ENCODE peak calls at places on chromosomes 5 and 9, in seven cellular contexts. M is suprapubic skin, T is A549, D is stomach, K is endothelial cell of umbilical vein, J is body of pancreas, I is transverse colon. Q is an unnamed sample.

GRCh38 chr5:38515648-38516047 is 40.8 kb downstream of the LIFR start:
- DNase-seq in M (no peak), I (no peak), T (no peak), K (peak; percentile 20), J (no peak), D (no peak), Q (peak; percentile 67)

GRCh38 chr5:137071941-137072340 is 427.2 kb downstream of the SPOCK1 start:
- DNase-seq in K (peak; percentile 72), D (no peak), J (peak; percentile 45), T (no peak), I (no peak), M (no peak), Q (no peak)

GRCh38 chr9:36031774-36032565 is 4.7 kb upstream of the RECK start:
- DNase-seq in D (no peak), J (no peak), K (no peak), M (no peak), T (no peak), I (no peak), Q (no peak)

GRCh38 chr5:168422431-168422830 is 63.8 kb upstream of the RARS1 start:
- DNase-seq in T (no peak), K (no peak), M (no peak), J (no peak), D (no peak), I (no peak), Q (no peak)

GRCh38 chr5:82901281-82901888 is 175.8 kb downstream of the TMEM167A start:
- DNase-seq in I (no peak), D (no peak), J (no peak), K (no peak), T (no peak), M (no peak), Q (no peak)

GRCh38 chr9:86859056-86859455 is 88.2 kb downstream of the GAS1 start:
- DNase-seq in D (no peak), K (no peak), I (no peak), M (no peak), T (no peak), J (no peak), Q (no peak)

GRCh38 chr5:59724482-59725392 is 168.8 kb downstream of the PDE4D start:
- DNase-seq in K (peak; percentile 39), J (peak; percentile 36), I (peak; percentile 26), M (no peak), T (peak; percentile 53), D (no peak), Q (peak; percentile 17)

GRCh38 chr9:108565651-108566378 is 290.0 kb downstream of the ACTL7B start:
- DNase-seq in T (peak; percentile 83), I (peak; percentile 59), D (peak; percentile 60), J (peak; percentile 71), M (no peak), K (peak; percentile 75), Q (peak; percentile 69)

GRCh38 chr5:151285683-151286082 is 17.9 kb downstream of the SLC36A3 start:
- DNase-seq in J (no peak), D (no peak), I (no peak), K (no peak), T (no peak), M (no peak), Q (no peak)

GRCh38 chr5:132293066-132293991 is 865 bp upstream of the SLC22A4 start:
- DNase-seq in D (peak; percentile 73), I (peak; percentile 86), K (peak; percentile 89), J (peak; percentile 80), T (peak; percentile 91), M (peak; percentile 90), Q (peak; percentile 93)

GRCh38 chr5:6302099-6302498 is 76.2 kb downstream of the MED10 start:
- DNase-seq in D (no peak), I (no peak), T (no peak), M (no peak), K (no peak), J (no peak), Q (no peak)

GRCh38 chr5:151094054-151094858 is 13.4 kb upstream of the TNIP1 start:
- DNase-seq in M (no peak), I (peak; percentile 73), T (peak; percentile 43), J (peak; percentile 37), D (peak; percentile 48), K (no peak), Q (no peak)

GRCh38 chr9:130936285-130937117 is 2.5 kb downstream of the FIBCD1 start:
- DNase-seq in K (peak; percentile 15), M (no peak), T (peak; percentile 58), D (no peak), I (peak; percentile 18), J (no peak), Q (peak; percentile 93)

GRCh38 chr9:89994988-89995613 is 390.3 kb downstream of the GADD45G start:
- DNase-seq in I (no peak), M (no peak), J (no peak), T (no peak), D (no peak), K (no peak), Q (peak; percentile 77)

DNA sequence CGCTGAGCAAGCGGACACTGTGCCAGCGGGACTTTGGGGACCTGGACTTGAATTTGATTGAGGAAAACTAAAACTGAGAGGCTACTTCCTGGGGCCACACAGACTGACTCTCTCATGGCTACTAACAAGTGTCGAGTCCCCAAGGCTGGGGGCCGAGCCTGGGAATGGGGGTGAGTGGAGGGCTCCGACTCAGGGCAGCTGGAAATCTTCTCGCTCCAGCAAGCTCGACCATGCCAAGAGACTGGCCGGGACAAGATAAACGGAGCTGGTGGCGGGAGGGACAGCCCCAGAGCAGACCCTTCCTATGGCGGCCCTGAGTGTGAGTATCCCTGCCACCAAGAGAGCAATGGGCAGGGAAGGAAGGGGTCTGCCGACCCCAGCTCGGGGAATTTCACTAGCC is 5.6 kb upstream of the KDM3B start:
- DNase-seq in I (no peak), M (no peak), K (no peak), D (no peak), J (no peak), T (no peak), Q (no peak)
- TF ChIP-seq POLR2A in I (no peak), M (no peak), K (no peak), D (no peak), J (no peak), T (no peak), Q (no peak)

GRCh38 chr9:93509084-93509483 is 55.7 kb upstream of the FAM120AOS start:
- DNase-seq in M (no peak), I (no peak), J (no peak), K (no peak), D (no peak), T (no peak), Q (no peak)

GRCh38 chr9:93507780-93508179 is 54.4 kb upstream of the FAM120AOS start:
- DNase-seq in K (no peak), D (no peak), I (no peak), T (no peak), J (no peak), M (no peak), Q (no peak)

GRCh38 chr9:93508207-93508606 is 54.8 kb upstream of the FAM120AOS start:
- DNase-seq in K (no peak), D (no peak), M (no peak), T (no peak), J (no peak), I (no peak), Q (no peak)

GRCh38 chr9:93503381-93503780 is 50.0 kb upstream of the FAM120AOS start:
- DNase-seq in T (no peak), M (no peak), I (no peak), D (no peak), K (no peak), J (no peak), Q (no peak)

DNA sequence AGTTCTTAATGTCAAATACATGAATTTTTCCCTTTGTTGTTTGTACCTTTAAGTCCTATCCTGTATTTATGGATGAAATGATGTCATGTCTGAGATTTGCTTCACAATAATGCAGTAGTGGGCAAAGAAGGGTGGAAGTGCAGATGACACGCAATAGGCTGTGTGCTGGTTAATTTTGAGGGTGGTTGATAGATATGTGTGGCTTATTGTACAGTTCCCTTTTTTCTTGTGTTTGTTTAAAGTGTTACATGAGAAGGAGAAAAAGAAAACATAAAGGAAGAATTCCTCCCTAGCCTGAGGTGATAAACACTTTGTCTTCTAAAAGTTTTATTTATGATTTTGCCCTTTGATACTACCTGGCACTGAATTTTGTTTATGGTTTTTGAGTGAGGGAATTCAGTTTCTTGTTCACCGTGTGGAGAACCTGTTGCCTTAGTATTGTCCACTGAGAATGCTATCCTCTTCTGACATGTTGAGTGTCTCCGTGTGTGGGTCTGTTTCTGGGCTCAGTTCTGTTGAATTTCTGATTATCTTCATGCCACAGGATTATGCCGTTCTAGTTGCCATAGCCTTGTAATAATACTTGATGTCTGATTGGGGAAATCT is 52.2 kb upstream of the FAM120AOS start:
- DNase-seq in K (no peak), M (no peak), J (no peak), I (no peak), T (no peak), D (no peak), Q (no peak)
- H3K4me1 ChIP-seq in K (peaks cover 8% of the 10 kb centered on the region), M (no peaks in the 10 kb centered on the region), J (peaks cover 4% of the 10 kb centered on the region), I (peaks cover 39% of the 10 kb centered on the region), T (peaks cover 10% of the 10 kb centered on the region), D (peaks cover 38% of the 10 kb centered on the region), Q (no peaks in the 10 kb centered on the region)

GRCh38 chr9:120368799-120369198 is 211.2 kb downstream of the CDK5RAP2 start:
- DNase-seq in I (no peak), J (no peak), K (no peak), M (no peak), D (no peak), T (no peak), Q (no peak)

GRCh38 chr9:120369608-120370220 is 210.3 kb downstream of the CDK5RAP2 start:
- DNase-seq in T (no peak), I (no peak), K (no peak), J (no peak), D (no peak), M (no peak), Q (no peak)

GRCh38 chr9:120365386-120365785 is 214.6 kb downstream of the CDK5RAP2 start:
- DNase-seq in T (no peak), D (no peak), M (no peak), I (no peak), K (no peak), J (no peak), Q (no peak)

GRCh38 chr9:120363697-120364096 is 216.3 kb downstream of the CDK5RAP2 start:
- DNase-seq in K (no peak), T (no peak), J (no peak), D (no peak), M (no peak), I (no peak), Q (no peak)

DNA sequence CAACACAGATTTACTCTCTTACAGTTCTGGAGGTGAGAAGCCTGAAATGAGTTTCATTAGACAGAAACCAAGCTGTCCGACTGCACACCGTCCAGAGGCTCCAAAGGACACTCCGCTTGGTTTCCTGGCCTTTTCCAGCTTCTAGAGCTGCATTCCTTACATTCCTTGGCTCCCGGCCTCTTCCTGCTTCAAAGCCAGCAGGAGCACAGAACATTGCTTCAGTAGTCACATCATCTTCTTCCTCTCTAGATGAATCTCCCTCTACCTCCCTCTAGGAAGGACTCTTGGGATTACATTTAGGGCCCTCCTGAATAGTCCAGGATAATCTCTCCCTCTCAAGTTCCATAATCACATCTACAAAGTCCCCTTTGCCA is 213.3 kb downstream of the CDK5RAP2 start:
- DNase-seq in I (no peak), D (no peak), M (no peak), K (peak; percentile 83), J (peak; percentile 51), T (peak; percentile 89), Q (peak; percentile 41)
- TF ChIP-seq CTCF in I (no peak), D (no peak), M (no peak), K (peak; percentile 46), J (no peak), T (peak; percentile 24), Q (no peak)

DNA sequence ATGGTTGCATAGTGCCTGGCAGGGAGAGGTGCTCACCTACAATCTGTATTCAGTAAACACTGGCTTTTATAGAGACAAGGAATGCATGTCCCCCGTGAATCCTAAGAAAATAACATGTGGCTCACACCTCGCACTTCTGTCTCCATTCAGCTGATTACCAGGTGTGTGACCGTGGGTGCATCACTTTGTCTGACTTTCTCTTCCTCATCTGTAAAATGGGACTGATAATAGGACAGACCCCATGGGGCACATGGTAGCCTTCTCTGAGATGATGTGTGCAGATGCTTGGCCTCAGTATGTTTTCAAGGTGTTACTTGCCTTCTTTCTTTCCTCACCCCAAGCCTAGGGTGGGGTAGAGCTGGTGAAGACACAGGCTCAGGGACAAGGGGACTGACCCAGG is 6.3 kb downstream of the CXXC5 start:
- DNase-seq in D (no peak), T (no peak), J (no peak), I (no peak), M (no peak), K (no peak), Q (no peak)
- TF ChIP-seq POLR2A in D (no peak), T (no peak), J (no peak), I (no peak), M (no peak), K (no peak), Q (no peak)